ENCODE peak calls at places on chromosomes 6 and 20, in nine cellular contexts. Z, U, Q, X, G, L, C, F and I are unnamed samples. For H3K4me1, the result is how much of the 10 kb centered on the place peaks cover.

GRCh38 chr6:29723666-29724588 is 693 bp downstream of the HLA-F start:
- DNase-seq in Z (peak), U (peak), Q (peak), X (peak), G (peak), L (peak), C (peak), F (no peak), I (peak)

GRCh38 chr20:50610212-50610718 is 81.1 kb downstream of the RIPOR3 start:
- DNase-seq in Z (no peak), U (no peak), Q (no peak), X (no peak), G (no peak), L (no peak), C (peak), F (no peak), I (peak)

GRCh38 chr6:166167258-166167731 is 356 bp downstream of the TBXT start:
- DNase-seq in Z (no peak), U (no peak), Q (no peak), X (no peak), G (no peak), L (no peak), C (no peak), F (no peak), I (peak)

GRCh38 chr20:53337419-53338101 is 256.1 kb downstream of the ZNF217 start:
- DNase-seq in Z (no peak), U (no peak), Q (no peak), X (no peak), G (no peak), L (no peak), C (no peak), F (no peak), I (no peak)

GRCh38 chr6:79512014-79512413 is 25.2 kb downstream of the LCA5 start:
- DNase-seq in Z (no peak), U (no peak), Q (no peak), X (no peak), G (no peak), L (no peak), C (no peak), F (no peak), I (no peak)

GRCh38 chr20:38175221-38176030 is 10.4 kb upstream of the TGM2 start:
- DNase-seq in Z (no peak), U (no peak), Q (no peak), X (no peak), G (no peak), L (no peak), C (no peak), F (no peak), I (peak)

GRCh38 chr6:47428288-47428687 is 49.3 kb upstream of the CD2AP start:
- DNase-seq in Z (no peak), U (no peak), Q (no peak), X (no peak), G (no peak), L (no peak), C (no peak), F (no peak), I (no peak)

GRCh38 chr20:8489094-8489883 is 357.2 kb downstream of the PLCB1 start:
- DNase-seq in Z (no peak), U (no peak), Q (no peak), X (peak), G (no peak), L (no peak), C (no peak), F (no peak), I (no peak)

GRCh38 chr6:113903666-113904330 is 46.7 kb downstream of the MARCKS start:
- DNase-seq in Z (no peak), U (peak), Q (no peak), X (peak), G (no peak), L (no peak), C (no peak), F (no peak), I (peak)

GRCh38 chr6:132354517-132355167 is 46.6 kb downstream of the MOXD1 start:
- DNase-seq in Z (no peak), U (no peak), Q (no peak), X (no peak), G (no peak), L (no peak), C (peak), F (no peak), I (peak)

GRCh38 chr20:34129518-34130162 is 17.6 kb upstream of the EIF2S2 start:
- DNase-seq in Z (no peak), U (peak), Q (peak), X (peak), G (no peak), L (peak), C (peak), F (peak), I (peak)

GRCh38 chr6:121984956-121985355 is 414.5 kb upstream of the HSF2 start:
- DNase-seq in Z (no peak), U (no peak), Q (no peak), X (no peak), G (no peak), L (no peak), C (no peak), F (no peak), I (peak)

GRCh38 chr20:53100476-53100911 is 128.3 kb downstream of the TSHZ2 start:
- DNase-seq in Z (no peak), U (no peak), Q (no peak), X (no peak), G (no peak), L (peak), C (no peak), F (no peak), I (no peak)

GRCh38 chr6:90537723-90538407 is 49.0 kb downstream of the MAP3K7 start:
- DNase-seq in Z (no peak), U (no peak), Q (no peak), X (no peak), G (no peak), L (peak), C (peak), F (no peak), I (no peak)

GRCh38 chr20:34368547-34368946 is 5.5 kb downstream of the ITCH start:
- DNase-seq in Z (no peak), U (no peak), Q (no peak), X (no peak), G (no peak), L (no peak), C (no peak), F (no peak), I (peak)

GRCh38 chr6:154488802-154489437 is 21.6 kb downstream of the CNKSR3 start:
- DNase-seq in Z (no peak), U (no peak), Q (no peak), X (no peak), G (no peak), L (no peak), C (no peak), F (no peak), I (no peak)

GRCh38 chr20:47276856-47277541 is 79.5 kb downstream of the ZMYND8 start:
- DNase-seq in Z (peak), U (peak), Q (peak), X (peak), G (no peak), L (no peak), C (no peak), F (no peak), I (no peak)

GRCh38 chr6:112579601-112580000 is 232.5 kb downstream of the RFPL4B start:
- DNase-seq in Z (no peak), U (no peak), Q (no peak), X (no peak), G (no peak), L (no peak), C (no peak), F (no peak), I (no peak)

GRCh38 chr6:123001540-123001939 is 5.5 kb downstream of the CLVS2 start:
- DNase-seq in Z (no peak), U (no peak), Q (no peak), X (no peak), G (no peak), L (no peak), C (no peak), F (no peak), I (peak)

GRCh38 chr6:158642097-158642601 is 2.4 kb downstream of the DYNLT1 start:
- DNase-seq in Z (peak), U (peak), Q (peak), X (no peak), G (no peak), L (no peak), C (no peak), F (peak), I (peak)

GRCh38 chr6:131060311-131060710 is 2.7 kb downstream of the EPB41L2 start:
- DNase-seq in Z (no peak), U (no peak), Q (no peak), X (no peak), G (no peak), L (no peak), C (no peak), F (no peak), I (no peak)

GRCh38 chr6:89205819-89206218 is 11.3 kb downstream of the GABRR1 start:
- DNase-seq in Z (no peak), U (no peak), Q (no peak), X (no peak), G (no peak), L (no peak), C (no peak), F (no peak), I (peak)

GRCh38 chr6:21915707-21916399 is 322.3 kb downstream of the SOX4 start:
- DNase-seq in Z (no peak), U (no peak), Q (no peak), X (no peak), G (no peak), L (no peak), C (no peak), F (no peak), I (no peak)

GRCh38 chr6:8180327-8181161 is 78.2 kb upstream of the EEF1E1 start:
- DNase-seq in Z (no peak), U (no peak), Q (no peak), X (no peak), G (no peak), L (peak), C (no peak), F (no peak), I (peak)

GRCh38 chr6:122416825-122417224 is 17.4 kb downstream of the HSF2 start:
- DNase-seq in Z (no peak), U (no peak), Q (no peak), X (no peak), G (no peak), L (peak), C (no peak), F (peak), I (no peak)

GRCh38 chr6:37517411-37517812 is 17.7 kb upstream of the CCDC167 start:
- DNase-seq in Z (no peak), U (peak), Q (no peak), X (no peak), G (no peak), L (no peak), C (no peak), F (no peak), I (no peak)

DNA sequence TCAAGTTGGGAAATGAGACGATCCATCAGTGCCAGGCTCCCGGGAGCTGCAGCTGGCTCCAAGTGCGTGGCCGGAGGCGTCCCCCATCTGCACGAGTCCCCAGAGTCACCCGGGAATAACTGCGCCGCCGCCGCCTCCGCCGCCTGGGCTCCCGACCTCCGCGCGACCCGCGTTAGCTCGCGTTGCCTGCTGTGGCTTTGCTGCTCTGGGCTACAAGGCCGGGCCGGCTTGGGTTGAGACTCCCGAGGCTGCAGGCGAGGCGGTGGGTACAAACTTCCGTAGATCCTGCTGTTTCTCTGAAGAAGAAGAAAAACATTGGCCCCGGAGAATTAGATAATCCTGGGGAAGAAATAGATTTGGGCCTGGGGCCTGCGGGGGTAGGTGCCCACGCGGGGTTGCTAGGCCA is 7.4 kb upstream of the LAMP5 start:
- DNase-seq in Z (no peak), U (no peak), Q (no peak), X (no peak), G (no peak), L (no peak), C (no peak), F (no peak), I (peak)
- H3K4me1 ChIP-seq in Z (under half), U (under half), Q (under half), X (under half), G (under half), L (under half), C (under half), F (under half), I (under half)

GRCh38 chr6:1686117-1687098 is 76.7 kb downstream of the FOXC1 start:
- DNase-seq in Z (no peak), U (no peak), Q (peak), X (peak), G (no peak), L (peak), C (no peak), F (no peak), I (no peak)
- TF ChIP-seq CTCF in Z (peak), U (peak), Q (no peak), X (peak), G (no peak), L (peak), C (peak), F (no peak), I (peak)

DNA sequence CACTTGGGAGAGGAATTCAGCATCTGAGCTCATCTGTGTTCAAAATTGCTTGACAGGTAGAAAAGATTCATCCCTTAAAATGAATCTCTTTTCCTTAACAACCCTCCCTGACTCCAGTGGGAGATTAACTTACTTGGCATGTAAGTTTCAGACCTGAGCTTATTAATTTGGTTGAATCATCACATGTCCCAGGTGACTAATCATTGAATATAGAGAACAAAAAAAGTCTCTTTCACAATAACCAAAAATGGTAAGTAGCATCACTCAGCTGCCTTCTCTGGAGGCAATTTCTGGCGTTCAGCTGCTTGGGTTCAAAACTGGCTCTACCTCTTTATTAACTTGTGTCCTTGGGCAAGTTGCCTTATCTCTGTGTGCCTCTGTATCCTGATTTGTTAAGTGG is 2.9 kb downstream of the C6orf141 start:
- DNase-seq in Z (no peak), U (no peak), Q (no peak), X (no peak), G (no peak), L (no peak), C (no peak), F (no peak), I (no peak)
- H3K4me3 ChIP-seq in Z (no peak), U (no peak), Q (no peak), X (no peak), G (no peak), L (no peak), C (no peak), F (no peak), I (no peak)

DNA sequence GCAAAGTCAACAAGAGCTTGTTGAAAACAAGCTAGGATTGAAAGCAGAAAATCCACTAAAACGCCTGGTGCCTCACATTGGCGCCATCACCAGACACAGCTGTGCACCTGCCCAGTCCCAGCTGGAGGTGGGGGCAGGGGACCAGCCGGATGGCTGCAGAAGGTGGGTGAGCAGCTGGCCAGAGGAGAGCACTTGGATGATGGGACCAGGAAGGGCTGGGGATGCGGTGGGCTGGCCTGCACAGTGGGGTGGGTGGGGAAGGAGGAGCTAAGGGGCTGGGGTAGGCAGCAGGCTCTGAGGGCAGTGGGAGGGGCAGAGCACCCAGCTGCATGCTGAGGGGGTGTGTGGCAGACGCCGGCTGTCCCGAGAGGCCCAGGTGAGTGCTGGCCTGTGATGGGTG is 7.1 kb downstream of the CABLES2 start:
- DNase-seq in Z (no peak), U (no peak), Q (no peak), X (no peak), G (no peak), L (no peak), C (no peak), F (no peak), I (no peak)
- H3K4me1 ChIP-seq in Z (under half), U (under half), Q (under half), X (under half), G (under half), L (under half), C (under half), F (under half), I (under half)

GRCh38 chr6:107075951-107076381 is 39.3 kb downstream of the BEND3 start:
- DNase-seq in Z (no peak), U (no peak), Q (no peak), X (no peak), G (no peak), L (no peak), C (peak), F (no peak), I (peak)
- TF ChIP-seq CTCF in Z (no peak), U (no peak), Q (no peak), X (no peak), G (no peak), L (peak), C (peak), F (no peak), I (peak)

GRCh38 chr20:36542516-36543186 is 1.3 kb downstream of the MYL9 start:
- DNase-seq in Z (no peak), U (no peak), Q (no peak), X (no peak), G (no peak), L (no peak), C (no peak), F (no peak), I (no peak)

GRCh38 chr20:36541227-36542018 is at the start of gene MYL9:
- DNase-seq in Z (peak), U (peak), Q (peak), X (peak), G (peak), L (peak), C (no peak), F (peak), I (peak)

GRCh38 chr20:36542019-36542488 is 735 bp downstream of the MYL9 start:
- DNase-seq in Z (no peak), U (peak), Q (no peak), X (no peak), G (no peak), L (peak), C (no peak), F (no peak), I (peak)

GRCh38 chr20:36538026-36538764 is 3.1 kb upstream of the MYL9 start:
- DNase-seq in Z (no peak), U (no peak), Q (no peak), X (no peak), G (no peak), L (no peak), C (no peak), F (no peak), I (no peak)

GRCh38 chr20:36540551-36541211 is 638 bp upstream of the MYL9 start:
- DNase-seq in Z (no peak), U (no peak), Q (no peak), X (peak), G (no peak), L (no peak), C (no peak), F (no peak), I (peak)
- H3K4me3 ChIP-seq in Z (peak), U (peak), Q (peak), X (peak), G (peak), L (peak), C (no peak), F (peak), I (peak)

GRCh38 chr6:35585688-35586087 is 73.0 kb upstream of the TULP1 start:
- DNase-seq in Z (no peak), U (no peak), Q (no peak), X (no peak), G (no peak), L (no peak), C (no peak), F (no peak), I (no peak)
- H3K4me1 ChIP-seq in Z (half or more), U (under half), Q (under half), X (half or more), G (under half), L (under half), C (under half), F (half or more), I (under half)